ENCODE peak calls at places on chromosomes 5 and 9, in four cellular contexts. J is cardiac fibroblast, P is tibial artery, E is left ventricle myocardium inferior. N is an unnamed sample.

GRCh38 chr5:27325513-27325912 is 287.1 kb upstream of the CDH9 start:
- DNase-seq in E (no peak), P (no peak), J (no peak), N (no peak)

GRCh38 chr5:66967826-66968262 is 228.8 kb downstream of the CD180 start:
- DNase-seq in E (no peak), J (no peak), P (no peak), N (no peak)

GRCh38 chr5:175261098-175261497 is 182.9 kb downstream of the DRD1 start:
- DNase-seq in E (no peak), P (no peak), J (no peak), N (no peak)

GRCh38 chr5:44506561-44506960 is 117.3 kb upstream of the FGF10 start:
- DNase-seq in P (no peak), E (no peak), J (no peak), N (no peak)

GRCh38 chr9:86734762-86735161 is 212.5 kb downstream of the GAS1 start:
- DNase-seq in J (peak), P (no peak), E (no peak), N (no peak)

GRCh38 chr5:9653811-9654210 is 23.7 kb upstream of the TAS2R1 start:
- DNase-seq in J (peak), P (no peak), E (peak), N (peak)

GRCh38 chr9:8486095-8486494 is 686.5 kb upstream of the DMAC1 start:
- DNase-seq in P (peak), E (no peak), J (peak), N (peak)

GRCh38 chr9:89686134-89686533 is 81.3 kb downstream of the GADD45G start:
- DNase-seq in P (no peak), E (no peak), J (no peak), N (no peak)

GRCh38 chr5:168347786-168348414 is 56.5 kb downstream of the WWC1 start:
- DNase-seq in E (no peak), P (no peak), J (no peak), N (no peak)

GRCh38 chr5:36720688-36721087 is 114.3 kb downstream of the SLC1A3 start:
- DNase-seq in E (no peak), J (no peak), P (no peak), N (no peak)

GRCh38 chr5:73901045-73901444 is 275.0 kb downstream of the ARHGEF28 start:
- DNase-seq in E (peak), P (no peak), J (peak), N (no peak)

GRCh38 chr5:14849516-14850294 is 21.9 kb downstream of the ANKH start:
- DNase-seq in J (no peak), E (no peak), P (no peak), N (no peak)

GRCh38 chr5:127586371-127586770 is 62.5 kb upstream of the CTXN3 start:
- DNase-seq in J (no peak), P (no peak), E (no peak), N (peak)

GRCh38 chr5:109030360-109031143 is 282.9 kb downstream of the FER start:
- DNase-seq in E (no peak), J (no peak), P (no peak), N (no peak)

GRCh38 chr5:155941340-155941739 is 385.6 kb upstream of the SGCD start:
- DNase-seq in E (no peak), J (no peak), P (no peak), N (no peak)

GRCh38 chr9:70011366-70011765 is 32.3 kb upstream of the MAMDC2 start:
- DNase-seq in E (no peak), J (peak), P (no peak), N (no peak)

GRCh38 chr9:81411961-81412360 is 277.4 kb downstream of the TLE1 start:
- DNase-seq in P (no peak), J (peak), E (no peak), N (no peak)

GRCh38 chr5:68041293-68041692 is 174.3 kb upstream of the PIK3R1 start:
- DNase-seq in P (peak), J (no peak), E (peak), N (no peak)

GRCh38 chr9:12516031-12516430 is 177.2 kb upstream of the TYRP1 start:
- DNase-seq in J (no peak), P (no peak), E (no peak), N (no peak)

GRCh38 chr9:22117511-22118388 is 108.6 kb upstream of the CDKN2B start:
- DNase-seq in E (no peak), J (peak), P (no peak), N (peak)

GRCh38 chr5:45623855-45624254 is 72.3 kb downstream of the HCN1 start:
- DNase-seq in J (no peak), P (no peak), E (no peak), N (no peak)

GRCh38 chr5:14782591-14782990 is 89.0 kb downstream of the ANKH start:
- DNase-seq in J (no peak), P (no peak), E (no peak), N (no peak)

GRCh38 chr5:55450050-55450765 is 84.6 kb downstream of the PLPP1 start:
- DNase-seq in E (no peak), J (peak), P (no peak), N (no peak)

GRCh38 chr5:172816887-172817418 is 17.1 kb upstream of the ERGIC1 start:
- DNase-seq in P (no peak), J (peak), E (no peak), N (peak)

GRCh38 chr5:38148021-38148625 is 110.2 kb upstream of the EGFLAM start:
- DNase-seq in E (no peak), J (no peak), P (no peak), N (no peak)

GRCh38 chr5:141903261-141903660 is 20.4 kb upstream of the DELE1 start:
- DNase-seq in P (no peak), E (no peak), J (no peak), N (no peak)

GRCh38 chr9:90393355-90394152 is 249.1 kb downstream of the DIRAS2 start:
- DNase-seq in P (no peak), J (no peak), E (no peak), N (peak)

GRCh38 chr5:173590436-173591299 is 25.8 kb downstream of the BOD1 start:
- DNase-seq in J (no peak), P (no peak), E (peak), N (no peak)

GRCh38 chr9:6564868-6565267 is 80.7 kb downstream of the GLDC start:
- DNase-seq in P (peak), J (peak), E (peak), N (no peak)

GRCh38 chr5:100797863-100798262 is 105.2 kb downstream of the ST8SIA4 start:
- DNase-seq in J (peak), P (no peak), E (no peak), N (peak)

GRCh38 chr9:92164490-92164889 is 49.3 kb upstream of the SPTLC1 start:
- DNase-seq in E (no peak), J (no peak), P (no peak), N (no peak)

GRCh38 chr5:9512452-9512851 is 33.4 kb downstream of the SEMA5A start:
- DNase-seq in E (no peak), P (no peak), J (peak), N (no peak)

GRCh38 chr9:35908484-35909125 is 685 bp upstream of the SPAAR start:
- DNase-seq in P (no peak), E (peak), J (no peak), N (no peak)

GRCh38 chr9:129490583-129491485 is 130.1 kb downstream of the C9orf50 start:
- DNase-seq in J (no peak), P (peak), E (peak), N (no peak)

GRCh38 chr5:65203746-65204145 is 278.0 kb downstream of the ADAMTS6 start:
- DNase-seq in P (no peak), E (no peak), J (peak), N (peak)

GRCh38 chr5:32138839-32139493 is 35.2 kb downstream of the GOLPH3 start:
- DNase-seq in P (no peak), E (no peak), J (peak), N (no peak)

GRCh38 chr9:98707158-98708102 is 1.3 kb downstream of the GABBR2 start:
- DNase-seq in E (peak), J (peak), P (no peak), N (peak)
- H3K4me3 ChIP-seq in E (peak), J (peak), P (no peak), N (peak)

DNA sequence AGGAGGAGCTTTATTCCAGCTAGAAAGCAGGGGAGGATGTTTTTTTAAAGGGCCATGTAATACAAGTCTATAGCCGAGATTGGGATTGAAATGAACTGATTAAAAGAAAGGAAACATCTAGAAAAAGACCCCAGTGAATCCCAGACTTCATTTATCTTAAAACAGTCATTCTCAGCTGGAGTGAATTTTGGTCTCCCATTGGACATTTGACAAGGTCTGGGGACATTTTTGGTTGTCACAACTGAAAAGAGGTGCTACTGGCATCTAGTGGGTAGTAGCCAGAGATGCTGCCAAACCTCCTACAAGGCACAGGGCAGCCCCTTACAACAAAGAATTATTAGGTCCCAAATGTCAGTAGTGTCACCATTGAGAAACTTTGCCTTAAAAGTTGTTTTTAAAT is 16.3 kb upstream of the SPINK4 start:
- DNase-seq in P (no peak), E (no peak), J (peak), N (no peak)
- TF ChIP-seq CTCF in P (no peak), E (peak), J (peak), N (peak)

DNA sequence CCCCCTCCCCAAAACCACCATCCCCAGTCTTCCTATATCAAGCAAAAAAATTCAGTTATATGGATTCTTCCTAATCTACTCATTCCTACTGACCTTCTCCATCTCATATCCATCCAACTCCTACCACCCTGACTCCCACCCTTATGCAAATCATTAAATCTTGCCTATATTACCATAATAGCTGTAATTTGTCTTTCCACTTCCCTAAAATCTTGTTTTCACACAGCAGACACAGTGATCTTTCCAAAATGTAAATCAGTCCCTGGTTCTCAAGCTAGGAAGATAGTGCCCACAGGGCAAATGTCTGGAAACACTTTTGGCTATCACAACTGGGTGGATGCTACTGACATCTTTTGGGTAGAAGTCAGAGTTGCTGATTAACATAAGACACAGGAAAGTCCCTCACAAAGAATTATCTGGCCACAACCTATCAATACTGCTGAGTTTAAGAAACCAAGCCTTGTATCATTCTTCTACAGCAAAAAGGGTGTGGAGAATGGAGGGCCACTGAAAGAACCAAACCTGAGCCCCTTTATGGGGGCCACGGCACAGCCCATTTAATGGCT is 1.4 kb downstream of the SRA1 start:
- DNase-seq in E (no peak), P (no peak), J (no peak), N (no peak)
- H3K4me3 ChIP-seq in E (peak), P (peak), J (peak), N (peak)

GRCh38 chr9:38062498-38063362 is 6.3 kb downstream of the SHB start:
- DNase-seq in P (no peak), J (peak), E (no peak), N (no peak)
- TF ChIP-seq CTCF in P (no peak), J (no peak), E (no peak), N (no peak)

DNA sequence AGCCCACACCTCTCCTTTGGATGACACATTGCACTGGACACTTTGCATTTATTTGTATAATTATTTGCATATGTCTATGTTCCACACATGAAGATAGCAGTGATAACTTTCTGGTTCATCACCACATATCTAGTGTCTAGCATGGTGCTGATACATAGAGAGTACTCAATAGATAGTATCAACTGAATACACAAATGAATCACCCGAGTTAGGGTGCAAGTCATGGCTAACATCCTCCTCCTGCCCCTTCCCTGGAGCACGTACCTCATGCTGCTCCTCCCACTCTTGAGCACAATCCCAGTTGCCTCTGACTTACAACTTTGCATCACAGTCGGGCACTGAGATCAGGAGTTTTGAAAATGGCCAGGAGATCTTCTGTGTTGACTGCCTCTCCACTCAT is 617.5 kb downstream of the EBF1 start:
- DNase-seq in E (no peak), P (no peak), J (no peak), N (no peak)
- H3K4me3 ChIP-seq in E (no peak), P (no peak), J (no peak), N (no peak)

DNA sequence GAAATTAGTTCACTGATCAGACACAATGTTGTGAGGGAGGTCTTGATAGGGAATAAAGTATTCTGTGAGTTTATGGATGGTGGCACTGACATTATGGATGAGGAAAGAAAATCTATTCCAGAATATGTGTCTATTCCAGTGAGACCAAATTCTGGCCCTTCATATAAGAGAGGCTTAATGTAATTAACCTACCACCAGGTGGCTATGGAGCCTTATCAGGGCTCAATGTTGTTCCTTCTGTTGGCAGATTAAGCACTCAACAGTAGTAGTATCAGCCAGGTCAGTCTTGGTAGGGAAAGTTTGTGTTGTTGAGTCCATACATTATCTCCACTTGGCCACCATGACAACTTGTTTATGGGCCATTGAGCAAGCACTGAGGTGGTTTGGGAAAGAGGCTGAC is 41.7 kb upstream of the BARX1 start:
- DNase-seq in E (no peak), P (no peak), J (no peak), N (no peak)
- TF ChIP-seq CTCF in E (no peak), P (no peak), J (peak), N (no peak)

DNA sequence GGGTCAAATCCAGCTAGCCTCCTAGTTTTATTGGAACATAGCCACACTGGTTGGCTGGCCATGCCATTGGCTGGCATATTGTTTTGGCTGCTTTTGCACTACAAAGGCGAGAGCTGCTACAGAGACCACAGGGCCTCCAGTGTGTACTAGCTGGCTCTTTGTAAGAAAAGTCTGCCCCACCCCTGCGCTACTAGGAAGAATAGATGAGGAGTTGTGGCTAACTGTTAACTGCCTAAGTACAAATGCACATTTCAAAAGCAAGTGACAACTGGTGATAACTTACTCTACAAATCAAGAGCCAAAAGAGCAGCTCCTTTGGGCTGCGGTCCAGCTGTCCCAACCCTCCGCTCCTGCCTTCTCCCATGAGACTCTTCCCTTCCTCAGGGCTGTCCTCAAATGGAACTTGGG is 63.9 kb downstream of the SERINC5 start:
- DNase-seq in P (no peak), J (no peak), E (peak), N (no peak)
- H3K4me3 ChIP-seq in P (no peak), J (no peak), E (peak), N (no peak)

GRCh38 chr9:100555471-100555870 is 22.4 kb upstream of the CAVIN4 start:
- DNase-seq in P (no peak), J (no peak), E (no peak), N (no peak)

GRCh38 chr9:100561256-100561655 is 16.6 kb upstream of the CAVIN4 start:
- DNase-seq in J (no peak), E (no peak), P (no peak), N (peak)
- TF ChIP-seq CTCF in J (no peak), E (no peak), P (no peak), N (no peak)